ENCODE peak calls at places on chromosomes 2 and 18, in five cellular contexts. One of them, this sample, is unnamed.

GRCh38 chr18:41714872-41715271 is 240.2 kb upstream of the PIK3C3 start:
- DNase-seq in NCI-H1105 treated with DMSO at 0.1 percent for 48 hours: no peak
- DNase-seq in GM10248: no peak
- DNase-seq in EH: no peak
- DNase-seq in mucosa of gallbladder: no peak
- DNase-seq in this sample: no peak

GRCh38 chr18:23935804-23936203 is 78.8 kb upstream of the TTC39C start:
- DNase-seq in EH: peak
- DNase-seq in mucosa of gallbladder: no peak
- DNase-seq in GM10248: no peak
- DNase-seq in NCI-H1105 treated with DMSO at 0.1 percent for 48 hours: no peak
- DNase-seq in this sample: no peak

GRCh38 chr18:52615321-52615720 is 275.3 kb downstream of the DCC start:
- DNase-seq in NCI-H1105 treated with DMSO at 0.1 percent for 48 hours: no peak
- DNase-seq in mucosa of gallbladder: no peak
- DNase-seq in GM10248: no peak
- DNase-seq in EH: no peak
- DNase-seq in this sample: no peak

GRCh38 chr2:162011718-162012564 is 62.1 kb downstream of the DPP4 start:
- DNase-seq in EH: no peak
- DNase-seq in GM10248: no peak
- DNase-seq in NCI-H1105 treated with DMSO at 0.1 percent for 48 hours: no peak
- DNase-seq in mucosa of gallbladder: no peak
- DNase-seq in this sample: no peak

GRCh38 chr2:26952374-26952773 is 18.1 kb upstream of the MAPRE3 start:
- DNase-seq in EH: no peak
- DNase-seq in mucosa of gallbladder: no peak
- DNase-seq in GM10248: no peak
- DNase-seq in NCI-H1105 treated with DMSO at 0.1 percent for 48 hours: no peak
- DNase-seq in this sample: no peak

GRCh38 chr2:27720004-27720551 is 51.4 kb upstream of the MRPL33 start:
- DNase-seq in EH: peak
- DNase-seq in NCI-H1105 treated with DMSO at 0.1 percent for 48 hours: no peak
- DNase-seq in mucosa of gallbladder: peak
- DNase-seq in GM10248: no peak
- DNase-seq in this sample: peak

GRCh38 chr2:238462782-238463396 is 36.2 kb downstream of the ASB1 start:
- DNase-seq in mucosa of gallbladder: no peak
- DNase-seq in EH: peak
- DNase-seq in GM10248: peak
- DNase-seq in NCI-H1105 treated with DMSO at 0.1 percent for 48 hours: peak
- DNase-seq in this sample: peak

GRCh38 chr2:151049746-151050145 is 211.9 kb downstream of the RBM43 start:
- DNase-seq in EH: peak
- DNase-seq in GM10248: no peak
- DNase-seq in mucosa of gallbladder: peak
- DNase-seq in NCI-H1105 treated with DMSO at 0.1 percent for 48 hours: no peak
- DNase-seq in this sample: peak

GRCh38 chr2:216596234-216596985 is 36.8 kb upstream of the IGFBP2 start:
- DNase-seq in mucosa of gallbladder: peak
- DNase-seq in NCI-H1105 treated with DMSO at 0.1 percent for 48 hours: peak
- DNase-seq in GM10248: no peak
- DNase-seq in EH: peak
- DNase-seq in this sample: peak

GRCh38 chr18:56804395-56804794 is 153.2 kb downstream of the WDR7 start:
- DNase-seq in EH: no peak
- DNase-seq in NCI-H1105 treated with DMSO at 0.1 percent for 48 hours: no peak
- DNase-seq in GM10248: no peak
- DNase-seq in mucosa of gallbladder: no peak
- DNase-seq in this sample: no peak

GRCh38 chr2:33812707-33813106 is 213.6 kb upstream of the FAM98A start:
- DNase-seq in GM10248: no peak
- DNase-seq in mucosa of gallbladder: no peak
- DNase-seq in EH: peak
- DNase-seq in NCI-H1105 treated with DMSO at 0.1 percent for 48 hours: no peak
- DNase-seq in this sample: peak

GRCh38 chr2:70928366-70928765 is 7.3 kb upstream of the ATP6V1B1 start:
- DNase-seq in EH: no peak
- DNase-seq in GM10248: no peak
- DNase-seq in mucosa of gallbladder: no peak
- DNase-seq in NCI-H1105 treated with DMSO at 0.1 percent for 48 hours: no peak
- DNase-seq in this sample: no peak

GRCh38 chr2:190973726-190974628 is 40.0 kb downstream of the STAT1 start:
- DNase-seq in EH: peak
- DNase-seq in mucosa of gallbladder: no peak
- DNase-seq in GM10248: no peak
- DNase-seq in NCI-H1105 treated with DMSO at 0.1 percent for 48 hours: no peak
- DNase-seq in this sample: no peak

GRCh38 chr2:205590759-205591158 is 91.5 kb upstream of the NRP2 start:
- DNase-seq in EH: peak
- DNase-seq in NCI-H1105 treated with DMSO at 0.1 percent for 48 hours: no peak
- DNase-seq in mucosa of gallbladder: no peak
- DNase-seq in GM10248: no peak
- DNase-seq in this sample: peak

GRCh38 chr18:76161983-76162382 is 333.1 kb downstream of the ZNF516 start:
- DNase-seq in EH: no peak
- DNase-seq in NCI-H1105 treated with DMSO at 0.1 percent for 48 hours: no peak
- DNase-seq in mucosa of gallbladder: no peak
- DNase-seq in GM10248: no peak
- DNase-seq in this sample: no peak

GRCh38 chr2:37625156-37625555 is 46.3 kb downstream of the CDC42EP3 start:
- DNase-seq in EH: peak
- DNase-seq in NCI-H1105 treated with DMSO at 0.1 percent for 48 hours: no peak
- DNase-seq in GM10248: no peak
- DNase-seq in mucosa of gallbladder: no peak
- DNase-seq in this sample: peak

GRCh38 chr2:18268400-18268799 is 292.1 kb downstream of the RDH14 start:
- DNase-seq in NCI-H1105 treated with DMSO at 0.1 percent for 48 hours: no peak
- DNase-seq in mucosa of gallbladder: no peak
- DNase-seq in EH: no peak
- DNase-seq in GM10248: no peak
- DNase-seq in this sample: no peak

GRCh38 chr2:122368576-122369243 is 613.3 kb downstream of the TSN start:
- DNase-seq in mucosa of gallbladder: no peak
- DNase-seq in EH: peak
- DNase-seq in NCI-H1105 treated with DMSO at 0.1 percent for 48 hours: no peak
- DNase-seq in GM10248: no peak
- DNase-seq in this sample: peak

GRCh38 chr2:36371963-36372391 is 16.4 kb downstream of the CRIM1 start:
- DNase-seq in GM10248: no peak
- DNase-seq in EH: peak
- DNase-seq in mucosa of gallbladder: no peak
- DNase-seq in NCI-H1105 treated with DMSO at 0.1 percent for 48 hours: no peak
- DNase-seq in this sample: peak

GRCh38 chr18:8450898-8451665 is 158.2 kb upstream of the RAB12 start:
- DNase-seq in EH: no peak
- DNase-seq in GM10248: no peak
- DNase-seq in NCI-H1105 treated with DMSO at 0.1 percent for 48 hours: no peak
- DNase-seq in mucosa of gallbladder: no peak
- DNase-seq in this sample: no peak